ENCODE peak calls at places on chromosomes 2 and 18, in seven cellular contexts. R is HCT116, B is GM12878, A is SK-N-SH, T is HepG2, F is H1, E is K562. S is an unnamed sample.

GRCh38 chr18:10270160-10270571 is 184.3 kb upstream of the APCDD1 start:
- DNase-seq in A (no peak), E (no peak), F (no peak), R (no peak), T (peak), B (no peak), S (no peak)

GRCh38 chr2:16628316-16628715 is 37.3 kb downstream of the CYRIA start:
- DNase-seq in B (no peak), R (no peak), E (no peak), F (no peak), T (no peak), A (no peak), S (no peak)

GRCh38 chr2:136005462-136006205 is 20.2 kb upstream of the DARS1 start:
- DNase-seq in B (no peak), R (no peak), T (no peak), E (no peak), F (no peak), A (no peak), S (no peak)

GRCh38 chr18:8707946-8708345 is 2.6 kb downstream of the MTCL1 start:
- DNase-seq in B (no peak), F (no peak), R (no peak), T (peak), A (no peak), E (no peak), S (no peak)

GRCh38 chr2:21015281-21015645 is 28.6 kb downstream of the APOB start:
- DNase-seq in B (no peak), R (no peak), F (no peak), E (no peak), A (no peak), T (no peak), S (no peak)

GRCh38 chr2:2931676-2932075 is 445.9 kb downstream of the EIPR1 start:
- DNase-seq in F (no peak), T (no peak), B (no peak), A (no peak), R (no peak), E (no peak), S (no peak)

GRCh38 chr2:64101141-64101591 is 43.1 kb downstream of the PELI1 start:
- DNase-seq in R (no peak), A (no peak), B (no peak), F (no peak), E (no peak), T (no peak), S (no peak)

GRCh38 chr18:54033087-54033486 is 191.4 kb downstream of the MBD2 start:
- DNase-seq in T (no peak), R (no peak), E (no peak), B (no peak), A (no peak), F (no peak), S (no peak)

GRCh38 chr2:143688248-143688647 is 559.0 kb downstream of the ARHGAP15 start:
- DNase-seq in T (no peak), R (no peak), A (no peak), F (no peak), E (no peak), B (no peak), S (no peak)

GRCh38 chr2:145411493-145411892 is 891.6 kb upstream of the ZEB2 start:
- DNase-seq in F (no peak), R (no peak), A (no peak), T (no peak), B (peak), E (no peak), S (peak)

GRCh38 chr2:37322368-37322767 is 2.3 kb downstream of the PRKD3 start:
- DNase-seq in E (no peak), A (peak), R (no peak), B (no peak), F (no peak), T (no peak), S (no peak)

GRCh38 chr2:19883486-19883885 is 18.3 kb downstream of the TTC32 start:
- DNase-seq in T (no peak), F (no peak), R (no peak), A (no peak), B (no peak), E (no peak), S (no peak)

GRCh38 chr2:230814616-230815015 is 50.1 kb upstream of the ITM2C start:
- DNase-seq in F (no peak), A (no peak), E (no peak), B (no peak), T (peak), R (no peak), S (no peak)

GRCh38 chr2:160719116-160719515 is 225.5 kb upstream of the RBMS1 start:
- DNase-seq in E (no peak), F (no peak), R (no peak), T (no peak), B (no peak), A (no peak), S (no peak)

GRCh38 chr2:24930768-24931167 is 10.7 kb upstream of the ADCY3 start:
- DNase-seq in A (no peak), T (no peak), E (no peak), R (no peak), B (peak), F (no peak), S (no peak)

GRCh38 chr2:44479127-44479887 is 117.6 kb downstream of the CAMKMT start:
- DNase-seq in B (peak), E (peak), T (peak), A (peak), R (peak), F (peak), S (peak)

GRCh38 chr2:62435720-62436119 is 70.3 kb downstream of the TMEM17 start:
- DNase-seq in B (peak), E (no peak), A (no peak), F (no peak), R (no peak), T (no peak), S (no peak)

GRCh38 chr2:240144649-240145261 is 4.3 kb upstream of the OTOS start:
- DNase-seq in T (no peak), E (no peak), B (no peak), R (no peak), F (no peak), A (no peak), S (no peak)

GRCh38 chr2:240145461-240145860 is 5.0 kb upstream of the OTOS start:
- DNase-seq in E (no peak), B (no peak), T (no peak), A (no peak), R (no peak), F (no peak), S (no peak)

GRCh38 chr2:240142859-240143258 is 2.4 kb upstream of the OTOS start:
- DNase-seq in T (no peak), E (no peak), F (no peak), A (no peak), B (no peak), R (no peak), S (no peak)

GRCh38 chr2:240143276-240143675 is 2.8 kb upstream of the OTOS start:
- DNase-seq in R (no peak), T (no peak), E (no peak), B (no peak), A (no peak), F (no peak), S (no peak)

GRCh38 chr2:240143801-240144648 is 3.6 kb upstream of the OTOS start:
- DNase-seq in F (peak), T (peak), E (peak), A (peak), R (peak), B (no peak), S (peak)
- TF ChIP-seq JUND in F (no peak), T (no peak), E (no peak), A (no peak), R (no peak), B (no peak), S (no peak)

DNA sequence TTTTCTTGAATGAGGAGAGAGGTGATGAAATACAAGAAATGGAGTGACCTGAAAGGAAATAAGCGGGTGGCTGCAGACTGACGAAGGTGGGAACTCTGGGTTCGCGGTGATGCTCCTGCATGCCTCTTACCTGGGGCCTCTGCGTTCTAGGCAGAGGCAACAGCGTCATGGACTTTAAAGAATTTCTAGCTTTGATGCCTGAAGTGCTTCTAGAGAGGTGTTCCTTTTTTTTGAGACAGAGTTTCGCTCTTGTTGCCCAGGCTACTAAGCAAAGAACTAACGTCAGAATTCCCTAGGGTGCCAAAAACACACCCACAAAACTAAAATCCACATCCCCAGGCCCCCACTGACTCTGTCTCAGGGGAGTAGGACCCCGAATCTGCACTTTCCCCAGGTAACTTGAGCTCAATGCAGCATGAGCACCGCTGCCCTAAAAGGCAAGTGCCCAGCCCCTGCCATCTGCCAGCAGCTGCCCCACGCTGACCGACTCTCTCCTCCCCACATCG is 110.5 kb upstream of the ID2 start:
- DNase-seq in A (no peak), T (no peak), B (no peak), F (no peak), R (no peak), E (no peak), S (no peak)
- TF ChIP-seq JUND in A (no peak), T (no peak), B (no peak), F (no peak), R (no peak), E (no peak), S (no peak)

DNA sequence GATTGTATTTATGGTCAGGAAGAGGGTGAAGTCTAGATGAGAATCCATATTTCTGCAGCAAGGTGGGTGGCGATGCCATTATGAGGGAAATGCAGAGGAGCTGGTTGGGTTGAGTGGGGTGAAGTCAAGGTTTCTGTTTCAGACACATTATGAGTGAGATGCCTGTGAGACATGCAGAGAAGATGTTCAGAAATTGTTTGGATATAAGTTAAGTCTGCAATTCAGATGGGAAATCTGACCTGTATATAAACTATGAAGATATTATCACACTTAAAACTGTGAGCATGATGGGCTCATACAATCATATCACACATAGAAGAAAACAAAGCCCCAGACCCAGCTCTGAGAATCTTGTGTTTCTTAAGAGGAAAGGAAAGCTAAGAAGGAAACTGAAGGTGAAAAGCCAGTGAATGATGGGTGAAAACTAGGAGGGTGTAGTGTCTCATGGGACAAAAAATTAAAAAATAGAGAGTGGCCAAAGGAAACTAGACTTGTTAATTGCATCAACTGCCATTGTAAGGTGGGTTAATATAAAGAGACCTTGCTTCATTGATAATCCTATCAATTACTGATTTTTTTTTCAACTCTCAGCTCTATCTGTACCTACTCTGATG is 14.2 kb downstream of the GALNT5 start:
- DNase-seq in F (no peak), T (no peak), B (no peak), A (no peak), E (no peak), R (no peak), S (no peak)
- TF ChIP-seq JUND in F (no peak), T (no peak), B (no peak), A (no peak), E (no peak), R (no peak), S (no peak)

GRCh38 chr18:56314396-56314795 is 324.0 kb downstream of the TXNL1 start:
- DNase-seq in B (no peak), A (no peak), F (no peak), T (no peak), R (no peak), E (no peak), S (no peak)
- TF ChIP-seq JUND in B (no peak), A (no peak), F (no peak), T (no peak), R (no peak), E (no peak), S (no peak)

GRCh38 chr2:184566716-184567115 is 31.6 kb upstream of the ZNF804A start:
- DNase-seq in F (no peak), B (no peak), R (no peak), T (no peak), A (no peak), E (no peak), S (no peak)

GRCh38 chr2:184564092-184564491 is 34.2 kb upstream of the ZNF804A start:
- DNase-seq in F (no peak), B (no peak), A (peak), T (no peak), R (no peak), E (no peak), S (no peak)

GRCh38 chr2:184560603-184561002 is 37.7 kb upstream of the ZNF804A start:
- DNase-seq in T (no peak), E (no peak), R (no peak), B (no peak), A (no peak), F (no peak), S (no peak)

GRCh38 chr2:184558713-184559464 is 39.4 kb upstream of the ZNF804A start:
- DNase-seq in R (no peak), T (no peak), F (no peak), E (no peak), A (no peak), B (no peak), S (no peak)

DNA sequence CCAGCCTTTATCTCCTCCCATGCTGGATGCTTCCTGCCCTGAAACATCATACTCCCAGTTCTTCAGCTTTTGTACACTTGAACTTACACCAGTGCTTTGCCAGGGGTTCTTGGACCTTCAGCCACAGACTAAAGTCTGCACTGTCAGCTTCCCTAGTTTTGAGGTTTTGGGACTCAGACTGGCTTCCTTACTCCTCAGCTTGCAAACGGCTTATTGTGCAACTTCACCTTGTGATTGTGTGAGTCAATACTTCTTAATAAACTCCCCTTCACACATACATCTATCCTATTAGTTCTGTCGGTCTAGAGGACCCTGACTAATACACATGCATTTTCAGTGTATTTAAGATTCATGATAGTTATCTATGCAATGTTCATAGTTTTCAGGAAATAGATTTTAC is 35.8 kb upstream of the ZNF804A start:
- DNase-seq in B (no peak), A (no peak), F (no peak), E (no peak), R (no peak), T (no peak), S (no peak)
- TF ChIP-seq JUND in B (no peak), A (no peak), F (no peak), E (no peak), R (no peak), T (no peak), S (no peak)

GRCh38 chr2:239142806-239143205 is 258.0 kb downstream of the HDAC4 start:
- DNase-seq in R (no peak), F (no peak), A (no peak), E (no peak), T (no peak), B (no peak), S (no peak)
- TF ChIP-seq JUND in R (no peak), F (no peak), A (no peak), E (no peak), T (no peak), B (no peak), S (no peak)

GRCh38 chr2:43008388-43008787 is 216.0 kb upstream of the HAAO start:
- DNase-seq in R (no peak), F (no peak), T (no peak), E (no peak), A (peak), B (no peak), S (no peak)
- TF ChIP-seq JUND in R (no peak), F (no peak), T (no peak), E (no peak), A (no peak), B (no peak), S (no peak)